ENCODE peak calls at places on chromosome 17, in four cellular contexts. C, J, Y and E are unnamed samples.

GRCh38 chr17:32529604-32530003 is 42.8 kb downstream of the CDK5R1 start:
- DNase-seq in C (no peak), J (no peak), Y (no peak), E (no peak)

GRCh38 chr17:17313350-17313991 is 10.3 kb downstream of the NT5M start:
- DNase-seq in C (peak; percentile 71), J (peak; percentile 79), Y (peak; percentile 30), E (peak; percentile 67)

GRCh38 chr17:45775576-45776011 is 8.5 kb upstream of the CRHR1 start:
- DNase-seq in C (no peak), J (no peak), Y (no peak), E (no peak)

GRCh38 chr17:33725675-33726271 is 432.7 kb upstream of the ASIC2 start:
- DNase-seq in C (peak; percentile 43), J (peak; percentile 80), Y (peak; percentile 75), E (peak; percentile 24)

GRCh38 chr17:28343491-28343932 is 8.0 kb downstream of the TNFAIP1 start:
- DNase-seq in C (no peak), J (no peak), Y (no peak), E (no peak)

GRCh38 chr17:18159551-18160120 is 24.0 kb upstream of the ALKBH5 start:
- DNase-seq in C (no peak), J (no peak), Y (no peak), E (no peak)

GRCh38 chr17:64112978-64113377 is 17.0 kb downstream of the ERN1 start:
- DNase-seq in C (no peak), J (no peak), Y (no peak), E (no peak)

GRCh38 chr17:74150428-74151025 is 53.0 kb upstream of the RPL38 start:
- DNase-seq in C (no peak), J (no peak), Y (no peak), E (no peak)

GRCh38 chr17:17084317-17084835 is 42.1 kb downstream of the MPRIP start:
- DNase-seq in C (no peak), J (no peak), Y (no peak), E (no peak)

GRCh38 chr17:59716427-59716826 is 9.0 kb downstream of the VMP1 start:
- DNase-seq in C (no peak), J (no peak), Y (no peak), E (no peak)

DNA sequence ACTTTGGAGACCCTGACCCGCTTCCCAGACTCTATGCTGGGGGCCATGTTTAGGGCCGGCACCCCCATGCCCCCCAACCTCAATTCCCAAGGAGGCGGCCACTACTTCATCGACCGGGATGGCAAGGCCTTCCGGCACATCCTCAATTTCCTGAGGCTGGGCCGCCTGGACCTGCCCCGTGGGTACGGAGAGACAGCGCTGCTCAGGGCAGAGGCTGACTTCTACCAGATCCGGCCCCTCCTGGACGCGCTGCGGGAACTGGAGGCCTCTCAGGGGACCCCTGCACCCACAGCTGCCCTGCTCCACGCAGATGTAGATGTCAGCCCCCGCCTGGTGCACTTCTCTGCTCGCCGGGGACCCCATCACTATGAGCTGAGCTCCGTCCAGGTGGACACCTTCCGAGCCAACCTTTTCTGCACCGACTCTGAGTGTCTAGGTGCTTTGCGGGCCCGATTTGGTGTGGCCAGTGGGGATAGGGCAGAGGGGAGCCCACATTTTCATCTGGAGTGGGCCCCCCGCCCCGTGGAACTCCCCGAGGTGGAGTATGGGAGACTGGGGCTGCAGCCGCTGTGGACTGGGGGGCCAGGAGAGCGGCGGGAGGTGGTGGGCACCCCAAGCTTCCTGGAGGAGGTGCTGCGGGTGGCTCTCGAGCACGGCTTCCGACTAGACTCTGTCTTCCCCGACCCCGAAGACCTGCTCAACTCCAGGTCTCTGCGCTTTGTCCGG is 1.1 kb downstream of the KCTD11 start:
- DNase-seq in C (no peak), J (no peak), Y (no peak), E (no peak)
- TF ChIP-seq ESRRA in C (no peak), J (no peak), Y (no peak), E (no peak)

DNA sequence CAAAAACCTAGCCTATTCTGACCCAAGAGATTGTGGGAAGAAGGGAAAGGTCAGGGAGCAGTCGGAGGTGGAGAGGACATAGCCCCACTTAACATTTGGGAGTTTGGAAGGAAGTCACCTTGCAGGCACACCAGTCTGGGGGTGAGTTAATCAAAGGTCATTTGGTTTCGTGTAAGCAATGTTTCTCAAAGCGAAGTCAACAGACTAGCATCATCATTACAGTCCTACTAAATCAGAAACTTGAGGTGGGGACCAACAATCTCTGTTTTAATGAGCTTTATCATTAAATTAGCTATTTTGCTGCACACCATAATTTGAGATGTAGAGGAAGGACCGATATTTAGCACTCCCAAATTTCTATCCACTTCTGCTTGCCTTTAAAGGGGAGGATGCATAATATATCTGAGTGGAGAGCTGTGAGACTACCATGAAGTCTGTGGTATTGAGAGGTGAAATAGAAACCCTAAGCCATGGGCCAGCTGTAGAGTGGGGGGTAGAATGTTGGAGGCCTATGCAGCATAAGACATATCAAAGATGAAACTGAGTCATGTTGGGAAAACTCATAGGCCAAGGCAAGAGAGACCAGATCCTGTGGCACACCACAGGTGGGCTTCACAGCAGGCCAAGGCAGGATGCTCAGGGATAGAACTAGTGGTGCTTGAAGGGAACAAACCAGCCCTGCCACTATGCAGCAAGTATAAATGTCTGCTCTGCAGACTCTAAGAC is 141.7 kb upstream of the ANKFN1 start:
- DNase-seq in C (no peak), J (no peak), Y (no peak), E (no peak)
- TF ChIP-seq ESRRA in C (no peak), J (no peak), Y (no peak), E (no peak)

GRCh38 chr17:57295526-57296023 is 39.3 kb downstream of the MSI2 start:
- DNase-seq in C (peak; percentile 33), J (no peak), Y (no peak), E (no peak)
- TF ChIP-seq ESRRA in C (no peak), J (no peak), Y (no peak), E (no peak)

GRCh38 chr17:78474631-78475146 is 96.2 kb downstream of the PGS1 start:
- DNase-seq in C (no peak), J (no peak), Y (no peak), E (no peak)
- TF ChIP-seq ESRRA in C (no peak), J (no peak), Y (no peak), E (no peak)

DNA sequence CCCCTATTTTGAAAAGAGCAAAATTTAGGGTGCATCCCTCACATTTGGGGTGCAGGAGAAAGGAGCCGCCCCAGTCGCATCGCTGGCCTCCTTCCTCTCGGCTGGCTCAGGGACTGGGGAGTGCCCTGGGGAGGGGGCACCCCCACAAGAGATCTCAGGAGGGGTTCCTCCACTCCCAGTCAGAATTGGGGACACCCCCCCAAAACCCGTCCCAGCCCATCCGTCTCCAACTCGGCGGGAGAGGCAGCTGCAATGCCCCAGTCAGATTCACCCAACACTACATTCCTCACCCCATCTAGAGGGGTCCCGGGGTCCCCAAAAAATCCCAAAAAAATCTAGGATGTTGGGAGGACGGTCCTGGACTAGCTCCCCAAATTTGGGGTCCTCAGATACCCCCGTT is 3.4 kb upstream of the BCL6B start:
- DNase-seq in C (no peak), J (no peak), Y (no peak), E (no peak)
- TF ChIP-seq ESRRA in C (no peak), J (no peak), Y (no peak), E (no peak)